ENCODE peak calls at places on chromosomes 12 and 14, in four cellular contexts. One of them, this sample, is unnamed.

GRCh38 chr12:120356567-120357030 is 12.4 kb downstream of the MSI1 start:
- DNase-seq in transverse colon: peak
- DNase-seq in B cell: peak
- DNase-seq in GM10248: peak
- DNase-seq in this sample: peak

GRCh38 chr12:49706351-49707126 is 666 bp downstream of the FMNL3 start:
- DNase-seq in transverse colon: peak
- DNase-seq in B cell: peak
- DNase-seq in GM10248: no peak
- DNase-seq in this sample: peak

GRCh38 chr12:109720152-109720855 is 6.7 kb downstream of the FAM222A start:
- DNase-seq in transverse colon: no peak
- DNase-seq in B cell: no peak
- DNase-seq in GM10248: no peak
- DNase-seq in this sample: no peak

GRCh38 chr14:55201219-55202096 is 10.1 kb upstream of the DLGAP5 start:
- DNase-seq in transverse colon: no peak
- DNase-seq in B cell: no peak
- DNase-seq in GM10248: no peak
- DNase-seq in this sample: no peak

GRCh38 chr12:53493610-53494391 is 5.5 kb downstream of the MAP3K12 start:
- DNase-seq in transverse colon: no peak
- DNase-seq in B cell: no peak
- DNase-seq in GM10248: no peak
- DNase-seq in this sample: no peak

GRCh38 chr12:77914089-77914488 is 83.4 kb downstream of the NAV3 start:
- DNase-seq in transverse colon: no peak
- DNase-seq in B cell: no peak
- DNase-seq in GM10248: no peak
- DNase-seq in this sample: peak

GRCh38 chr12:46452061-46452615 is 79.6 kb upstream of the SLC38A2 start:
- DNase-seq in transverse colon: no peak
- DNase-seq in B cell: no peak
- DNase-seq in GM10248: no peak
- DNase-seq in this sample: no peak

GRCh38 chr14:75340921-75341320 is 62.3 kb downstream of the FOS start:
- DNase-seq in transverse colon: peak
- DNase-seq in B cell: no peak
- DNase-seq in GM10248: no peak
- DNase-seq in this sample: no peak

GRCh38 chr12:15329891-15330290 is 7.6 kb downstream of the PTPRO start:
- DNase-seq in transverse colon: no peak
- DNase-seq in B cell: no peak
- DNase-seq in GM10248: no peak
- DNase-seq in this sample: no peak

GRCh38 chr12:90253142-90253541 is 544.5 kb upstream of the ATP2B1 start:
- DNase-seq in transverse colon: no peak
- DNase-seq in B cell: no peak
- DNase-seq in GM10248: no peak
- DNase-seq in this sample: no peak

GRCh38 chr12:64810831-64811230 is 13.6 kb upstream of the TBC1D30 start:
- DNase-seq in transverse colon: no peak
- DNase-seq in B cell: no peak
- DNase-seq in GM10248: no peak
- DNase-seq in this sample: peak

GRCh38 chr12:56684745-56685369 is 3.2 kb downstream of the PTGES3 start:
- DNase-seq in transverse colon: no peak
- DNase-seq in B cell: no peak
- DNase-seq in GM10248: no peak
- DNase-seq in this sample: no peak

GRCh38 chr12:44193281-44193680 is 357.4 kb downstream of the TMEM117 start:
- DNase-seq in transverse colon: no peak
- DNase-seq in B cell: no peak
- DNase-seq in GM10248: peak
- DNase-seq in this sample: no peak

GRCh38 chr14:36664322-36665193 is 2.9 kb downstream of the PAX9 start:
- DNase-seq in transverse colon: no peak
- DNase-seq in B cell: peak
- DNase-seq in GM10248: no peak
- DNase-seq in this sample: no peak

GRCh38 chr14:84535491-84535890 is 994.5 kb upstream of the FLRT2 start:
- DNase-seq in transverse colon: no peak
- DNase-seq in B cell: no peak
- DNase-seq in GM10248: no peak
- DNase-seq in this sample: no peak

GRCh38 chr12:15520083-15520482 is 197.8 kb downstream of the PTPRO start:
- DNase-seq in transverse colon: no peak
- DNase-seq in B cell: no peak
- DNase-seq in GM10248: no peak
- DNase-seq in this sample: no peak

GRCh38 chr12:16112626-16113560 is 164.6 kb downstream of the SLC15A5 start:
- DNase-seq in transverse colon: no peak
- DNase-seq in B cell: no peak
- DNase-seq in GM10248: no peak
- DNase-seq in this sample: peak

GRCh38 chr12:11580125-11580751 is 69.2 kb upstream of the ETV6 start:
- DNase-seq in transverse colon: no peak
- DNase-seq in B cell: no peak
- DNase-seq in GM10248: peak
- DNase-seq in this sample: peak

GRCh38 chr12:46664771-46665287 is 161.0 kb downstream of the SLC38A4 start:
- DNase-seq in transverse colon: no peak
- DNase-seq in B cell: no peak
- DNase-seq in GM10248: peak
- DNase-seq in this sample: peak

DNA sequence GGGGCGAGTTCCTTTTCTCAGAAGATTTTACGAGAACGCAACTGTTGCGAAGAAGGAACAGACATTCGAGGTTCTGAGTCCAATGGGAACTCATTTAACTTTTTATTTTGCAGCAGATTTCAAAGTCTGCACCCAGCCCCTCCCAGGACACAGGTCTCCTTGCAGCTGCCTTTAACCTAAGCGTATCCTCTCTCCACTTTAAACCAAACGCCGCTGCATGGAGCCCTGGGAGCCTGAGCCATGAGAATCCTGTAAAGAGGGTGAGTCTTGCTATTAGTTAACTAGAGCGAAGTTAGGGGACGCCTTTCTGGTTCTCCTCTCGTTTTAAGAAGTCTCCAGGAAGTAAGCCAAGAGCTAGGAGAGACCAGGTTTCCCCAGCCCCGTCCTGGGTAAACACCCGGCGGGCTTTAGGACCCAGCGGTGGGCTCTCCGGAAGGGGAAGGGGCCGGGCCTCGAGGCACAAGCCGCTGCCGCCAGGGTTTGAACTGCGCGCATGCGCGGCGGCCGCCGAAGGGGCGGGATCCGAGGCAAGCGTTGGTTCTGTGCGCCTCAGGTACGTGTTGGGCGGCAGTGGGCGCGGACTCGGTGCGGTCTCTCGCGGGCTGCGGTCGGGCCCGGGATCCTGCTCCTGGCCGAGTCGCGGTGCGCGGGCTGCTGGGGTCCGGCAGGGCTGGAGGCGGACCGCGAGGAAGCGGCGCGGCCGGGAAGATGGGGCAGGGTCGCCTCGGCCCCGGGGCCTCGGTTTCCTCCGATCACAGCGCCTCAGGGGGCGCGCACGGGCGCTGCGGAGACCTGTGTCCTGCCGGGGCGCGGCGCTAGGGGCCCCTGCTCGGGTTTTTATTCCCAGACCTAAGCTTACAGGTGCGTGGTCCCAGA is at the start of gene TDP1:
- DNase-seq in transverse colon: peak
- DNase-seq in B cell: peak
- DNase-seq in GM10248: peak
- DNase-seq in this sample: peak
- TF ChIP-seq CTCF in transverse colon: peak
- TF ChIP-seq CTCF in B cell: peak
- TF ChIP-seq CTCF in GM10248: no peak
- TF ChIP-seq CTCF in this sample: no peak

DNA sequence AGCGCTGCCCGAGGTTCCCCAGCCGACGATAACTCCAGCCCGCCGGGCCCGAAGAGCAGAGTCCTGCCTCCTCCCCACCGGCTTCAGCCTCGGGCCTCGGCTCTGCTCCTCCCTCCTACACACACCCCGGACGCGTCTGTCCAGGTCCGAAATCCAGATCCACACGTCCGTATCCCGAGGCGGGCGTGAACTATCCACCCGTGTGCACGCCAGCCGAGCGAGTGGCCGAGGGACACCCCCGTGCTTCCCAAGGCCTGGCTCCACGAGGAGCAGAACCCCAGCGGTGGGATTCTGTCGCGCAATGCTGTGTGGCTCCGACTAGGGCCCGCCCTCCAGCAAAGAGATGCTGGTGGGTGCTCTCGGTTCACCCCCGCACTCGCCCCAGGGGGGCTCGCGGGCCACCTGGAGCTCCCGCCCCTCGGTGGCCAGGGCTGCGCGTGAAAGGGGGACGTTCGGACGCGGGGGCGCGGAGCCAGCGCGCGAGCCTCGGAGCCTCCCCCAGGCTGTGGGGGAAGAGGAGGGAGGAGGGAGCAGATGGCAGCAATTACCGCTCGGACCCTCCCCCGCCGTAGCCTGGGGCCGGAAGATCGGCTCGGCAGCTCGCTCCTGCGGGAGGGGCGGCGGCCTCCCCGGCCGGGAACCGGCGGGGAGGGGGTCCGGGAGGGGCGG is 18.9 kb upstream of the ANKRD33 start:
- DNase-seq in transverse colon: no peak
- DNase-seq in B cell: peak
- DNase-seq in GM10248: no peak
- DNase-seq in this sample: no peak
- TF ChIP-seq CTCF in transverse colon: no peak
- TF ChIP-seq CTCF in B cell: no peak
- TF ChIP-seq CTCF in GM10248: no peak
- TF ChIP-seq CTCF in this sample: no peak

GRCh38 chr12:30795410-30795659 is 40.6 kb upstream of the CAPRIN2 start:
- DNase-seq in transverse colon: no peak
- DNase-seq in B cell: peak
- DNase-seq in GM10248: no peak
- DNase-seq in this sample: no peak

GRCh38 chr12:30796891-30797371 is 42.2 kb upstream of the CAPRIN2 start:
- DNase-seq in transverse colon: no peak
- DNase-seq in B cell: no peak
- DNase-seq in GM10248: no peak
- DNase-seq in this sample: peak

GRCh38 chr12:30796508-30796780 is 41.7 kb upstream of the CAPRIN2 start:
- DNase-seq in transverse colon: peak
- DNase-seq in B cell: peak
- DNase-seq in GM10248: no peak
- DNase-seq in this sample: peak

GRCh38 chr12:30794591-30795409 is 40.0 kb upstream of the CAPRIN2 start:
- DNase-seq in transverse colon: no peak
- DNase-seq in B cell: no peak
- DNase-seq in GM10248: no peak
- DNase-seq in this sample: peak

GRCh38 chr12:30795660-30796507 is 41.1 kb upstream of the CAPRIN2 start:
- DNase-seq in transverse colon: peak
- DNase-seq in B cell: peak
- DNase-seq in GM10248: peak
- DNase-seq in this sample: peak
- TF ChIP-seq CTCF in transverse colon: no peak
- TF ChIP-seq CTCF in B cell: no peak
- TF ChIP-seq CTCF in GM10248: no peak
- TF ChIP-seq CTCF in this sample: no peak

GRCh38 chr12:124656214-124656516 is 88.8 kb upstream of the NCOR2 start:
- DNase-seq in transverse colon: no peak
- DNase-seq in B cell: no peak
- DNase-seq in GM10248: no peak
- DNase-seq in this sample: no peak
- TF ChIP-seq CTCF in transverse colon: no peak
- TF ChIP-seq CTCF in B cell: no peak
- TF ChIP-seq CTCF in GM10248: no peak
- TF ChIP-seq CTCF in this sample: no peak

GRCh38 chr12:88202500-88202899 is 60.4 kb downstream of the TMTC3 start:
- DNase-seq in transverse colon: no peak
- DNase-seq in B cell: no peak
- DNase-seq in GM10248: no peak
- DNase-seq in this sample: peak
- TF ChIP-seq CTCF in transverse colon: no peak
- TF ChIP-seq CTCF in B cell: no peak
- TF ChIP-seq CTCF in GM10248: no peak
- TF ChIP-seq CTCF in this sample: peak

GRCh38 chr12:95195122-95195521 is 22.1 kb downstream of the FGD6 start:
- DNase-seq in transverse colon: no peak
- DNase-seq in B cell: no peak
- DNase-seq in GM10248: no peak
- DNase-seq in this sample: no peak
- TF ChIP-seq CTCF in transverse colon: no peak
- TF ChIP-seq CTCF in B cell: no peak
- TF ChIP-seq CTCF in GM10248: no peak
- TF ChIP-seq CTCF in this sample: no peak

GRCh38 chr12:4653257-4653656 is 4.3 kb downstream of the NDUFA9 start:
- DNase-seq in transverse colon: no peak
- DNase-seq in B cell: no peak
- DNase-seq in GM10248: no peak
- DNase-seq in this sample: no peak
- TF ChIP-seq CTCF in transverse colon: no peak
- TF ChIP-seq CTCF in B cell: no peak
- TF ChIP-seq CTCF in GM10248: no peak
- TF ChIP-seq CTCF in this sample: no peak

GRCh38 chr14:104876251-104876699 is 11.2 kb downstream of the CEP170B start:
- DNase-seq in transverse colon: no peak
- DNase-seq in B cell: no peak
- DNase-seq in GM10248: peak
- DNase-seq in this sample: no peak
- TF ChIP-seq CTCF in transverse colon: no peak
- TF ChIP-seq CTCF in B cell: no peak
- TF ChIP-seq CTCF in GM10248: no peak
- TF ChIP-seq CTCF in this sample: no peak